ENCODE peak calls at places on chromosomes 11 and 22, in ten cellular contexts. N is foreskin fibroblast; R is MCF 10A; O is Kasumi-1; L is activated T-cell treated with anti-CD3 and anti-CD28 coated beads for 1 hour; V is Peyer's patch; W is RKO; E is H7; H is activated T-helper 1 cell treated with anti-CD3 and anti-CD28 coated beads, Interleukin-2, amount 50 U/mL, for 16 hours; S is anterior cingulate cortex. P is an unnamed sample.

GRCh38 chr11:76752321-76753175 is 30.6 kb upstream of the TSKU start:
- DNase-seq in N (peak), R (peak), O (no peak), L (no peak), V (peak), W (no peak), E (peak), H (no peak), S (no peak), P (no peak)

GRCh38 chr11:32566527-32566926 is 17.1 kb upstream of the EIF3M start:
- DNase-seq in N (no peak), R (no peak), O (no peak), L (no peak), V (no peak), W (no peak), E (no peak), H (no peak), S (no peak), P (no peak)

GRCh38 chr22:23772315-23773246 is at the start of gene MMP11:
- DNase-seq in N (no peak), R (peak), O (peak), L (peak), V (peak), W (peak), E (peak), H (no peak), S (no peak), P (no peak)

GRCh38 chr11:118287006-118287405 is 17.5 kb upstream of the CD3E start:
- DNase-seq in N (no peak), R (peak), O (no peak), L (no peak), V (no peak), W (peak), E (no peak), H (no peak), S (no peak), P (no peak)

GRCh38 chr11:17846852-17847453 is 112.4 kb downstream of the KCNC1 start:
- DNase-seq in N (no peak), R (peak), O (no peak), L (no peak), V (no peak), W (peak), E (no peak), H (no peak), S (no peak), P (no peak)

GRCh38 chr11:124946735-124947141 is 7.3 kb upstream of the CCDC15 start:
- DNase-seq in N (peak), R (peak), O (no peak), L (no peak), V (no peak), W (no peak), E (no peak), H (no peak), S (peak), P (no peak)

GRCh38 chr11:23257088-23257487 is 396.8 kb upstream of the CCDC179 start:
- DNase-seq in N (no peak), R (no peak), O (no peak), L (no peak), V (no peak), W (no peak), E (no peak), H (no peak), S (no peak), P (no peak)

GRCh38 chr22:20641919-20642579 is 131.9 kb upstream of the SERPIND1 start:
- DNase-seq in N (no peak), R (no peak), O (no peak), L (no peak), V (no peak), W (no peak), E (no peak), H (no peak), S (no peak), P (no peak)

GRCh38 chr11:11996321-11997174 is 11.9 kb downstream of the DKK3 start:
- DNase-seq in N (no peak), R (no peak), O (no peak), L (no peak), V (no peak), W (no peak), E (no peak), H (no peak), S (no peak), P (no peak)

GRCh38 chr11:19767691-19768151 is 55.1 kb downstream of the NAV2 start:
- DNase-seq in N (no peak), R (no peak), O (no peak), L (no peak), V (no peak), W (no peak), E (no peak), H (no peak), S (no peak), P (no peak)

GRCh38 chr22:28955817-28956216 is 72.4 kb downstream of the ZNRF3 start:
- DNase-seq in N (no peak), R (no peak), O (peak), L (peak), V (no peak), W (no peak), E (no peak), H (peak), S (no peak), P (no peak)

GRCh38 chr11:75508051-75508561 is 17.6 kb downstream of the GDPD5 start:
- DNase-seq in N (no peak), R (no peak), O (peak), L (no peak), V (no peak), W (no peak), E (no peak), H (peak), S (no peak), P (no peak)

P was measured in NCI-H1048.